ENCODE peak calls at places on chromosomes 4 and X, in seven cellular contexts. D, J, U, O, P, B and Q are unnamed samples.

GRCh38 chrX:10582215-10582733 is 38.1 kb downstream of the MID1 start:
- DNase-seq in O (no peak), P (no peak), B (no peak), D (no peak), J (no peak), U (no peak), Q (no peak)

GRCh38 chr4:141275834-141276233 is 55.1 kb downstream of the ZNF330 start:
- DNase-seq in J (no peak), U (no peak), D (no peak), P (no peak), B (no peak), O (no peak), Q (no peak)

GRCh38 chr4:7395635-7396034 is 39.1 kb downstream of the PSAPL1 start:
- DNase-seq in D (no peak), O (peak), P (no peak), B (no peak), U (no peak), J (no peak), Q (no peak)

GRCh38 chr4:26342328-26343040 is 21.7 kb downstream of the RBPJ start:
- DNase-seq in D (no peak), O (no peak), J (no peak), P (peak), U (no peak), B (no peak), Q (peak)

GRCh38 chrX:107738272-107738671 is 37.3 kb downstream of the TSC22D3 start:
- DNase-seq in O (no peak), U (no peak), J (no peak), D (no peak), B (no peak), P (no peak), Q (no peak)

GRCh38 chr4:185018834-185019450 is 652 bp downstream of the HELT start:
- DNase-seq in D (no peak), J (peak), O (peak), P (no peak), B (no peak), U (no peak), Q (no peak)

GRCh38 chr4:139728840-139729239 is 63.2 kb downstream of the MGST2 start:
- DNase-seq in D (no peak), J (no peak), O (no peak), U (no peak), B (no peak), P (peak), Q (no peak)

GRCh38 chr4:1310796-1311715 is 21.4 kb downstream of the MAEA start:
- DNase-seq in D (no peak), O (no peak), B (no peak), J (peak), U (peak), P (no peak), Q (no peak)

GRCh38 chrX:49059209-49060191 is 701 bp downstream of the CCDC120 start:
- DNase-seq in O (no peak), B (no peak), P (peak), D (no peak), U (no peak), J (no peak), Q (no peak)

GRCh38 chr4:109560687-109561452 is 824 bp downstream of the MCUB start:
- DNase-seq in P (peak), J (no peak), U (peak), O (peak), B (peak), D (peak), Q (no peak)

GRCh38 chr4:101355767-101356702 is 8.7 kb upstream of the PPP3CA start:
- DNase-seq in J (no peak), U (no peak), B (no peak), P (peak), D (no peak), O (no peak), Q (peak)

GRCh38 chr4:48985976-48986653 is at the start of gene CWH43:
- DNase-seq in U (no peak), O (peak), P (no peak), D (no peak), J (peak), B (no peak), Q (no peak)

GRCh38 chr4:95833652-95834276 is 6.1 kb upstream of the PDHA2 start:
- DNase-seq in B (no peak), U (no peak), J (no peak), D (no peak), P (no peak), O (peak), Q (no peak)

GRCh38 chrX:64195862-64196261 is 9.6 kb downstream of the AMER1 start:
- DNase-seq in O (no peak), D (no peak), J (no peak), P (no peak), U (no peak), B (no peak), Q (no peak)

GRCh38 chr4:143357161-143357845 is 20.6 kb downstream of the GAB1 start:
- DNase-seq in U (no peak), O (no peak), D (no peak), J (no peak), P (no peak), B (no peak), Q (peak)

GRCh38 chr4:97924341-97924958 is 218.8 kb downstream of the STPG2 start:
- DNase-seq in O (no peak), U (no peak), P (no peak), D (no peak), B (no peak), J (no peak), Q (no peak)

GRCh38 chr4:148044889-148045352 is 313.0 kb downstream of the ARHGAP10 start:
- DNase-seq in P (no peak), U (no peak), D (no peak), B (no peak), O (peak), J (no peak), Q (no peak)

GRCh38 chr4:175542787-175543186 is 269.3 kb downstream of the GPM6A start:
- DNase-seq in U (no peak), D (no peak), B (no peak), J (no peak), P (no peak), O (peak), Q (no peak)

GRCh38 chr4:114087596-114088230 is 108.3 kb upstream of the ARSJ start:
- DNase-seq in D (no peak), O (no peak), U (no peak), P (no peak), B (no peak), J (no peak), Q (no peak)

GRCh38 chr4:76055005-76055404 is 19.1 kb upstream of the CXCL11 start:
- DNase-seq in B (no peak), J (no peak), O (no peak), D (no peak), U (no peak), P (no peak), Q (no peak)

GRCh38 chr4:80461412-80461811 is 125.9 kb downstream of the CFAP299 start:
- DNase-seq in P (no peak), J (no peak), D (no peak), U (no peak), O (no peak), B (no peak), Q (peak)

GRCh38 chrX:94932278-94932965 is 1258.4 kb downstream of the FAM133A start:
- DNase-seq in B (no peak), J (no peak), D (no peak), P (no peak), O (no peak), U (no peak), Q (no peak)

GRCh38 chr4:38454284-38454683 is 209.7 kb upstream of the KLF3 start:
- DNase-seq in D (no peak), B (no peak), J (no peak), P (no peak), O (no peak), U (no peak), Q (no peak)

GRCh38 chr4:84673475-84674230 is 90.7 kb downstream of the CDS1 start:
- DNase-seq in J (no peak), D (no peak), O (no peak), B (no peak), U (no peak), P (no peak), Q (peak)

GRCh38 chr4:118954246-118954645 is 65.6 kb downstream of the SYNPO2 start:
- DNase-seq in D (no peak), P (no peak), O (no peak), U (no peak), J (no peak), B (no peak), Q (no peak)

GRCh38 chr4:21134994-21135393 is 434.7 kb downstream of the PACRGL start:
- DNase-seq in U (no peak), D (no peak), O (peak), J (no peak), B (no peak), P (peak), Q (no peak)

GRCh38 chr4:183145773-183146172 is 46.7 kb downstream of the WWC2 start:
- DNase-seq in P (no peak), O (no peak), B (no peak), D (no peak), J (no peak), U (no peak), Q (no peak)

GRCh38 chr4:76744253-76744921 is 153.6 kb downstream of the SOWAHB start:
- DNase-seq in D (no peak), J (no peak), P (no peak), U (no peak), B (no peak), O (no peak), Q (no peak)

GRCh38 chrX:56798866-56799864 is 70.1 kb downstream of the NBDY start:
- DNase-seq in P (no peak), B (no peak), U (peak), J (no peak), D (no peak), O (peak), Q (no peak)

GRCh38 chr4:76361689-76362412 is 55.3 kb downstream of the STBD1 start:
- DNase-seq in P (no peak), B (no peak), D (no peak), U (no peak), O (no peak), J (no peak), Q (no peak)

GRCh38 chrX:12971282-12972003 is 3.5 kb upstream of the TMSB4X start:
- DNase-seq in D (no peak), P (no peak), O (no peak), U (no peak), J (peak), B (peak), Q (no peak)

GRCh38 chr4:30770049-30770549 is 49.9 kb downstream of the PCDH7 start:
- DNase-seq in P (no peak), J (no peak), D (no peak), B (no peak), O (no peak), U (no peak), Q (peak)
- H3K27ac ChIP-seq in P (peak), J (no peak), D (peak), B (no peak), O (no peak), U (no peak), Q (peak)

GRCh38 chr4:169080970-169081369 is 70.9 kb upstream of the CBR4 start:
- DNase-seq in O (no peak), B (no peak), J (no peak), U (no peak), P (peak), D (peak), Q (no peak)
- H3K27ac ChIP-seq in O (peak), B (no peak), J (no peak), U (no peak), P (peak), D (peak), Q (peak)

GRCh38 chr4:13922873-13923645 is 295.5 kb upstream of the BOD1L1 start:
- DNase-seq in O (no peak), B (no peak), D (no peak), P (no peak), J (no peak), U (no peak), Q (no peak)
- H3K27ac ChIP-seq in O (peak), B (no peak), D (no peak), P (no peak), J (no peak), U (no peak), Q (no peak)

GRCh38 chrX:39809326-39809725 is 288.4 kb downstream of the BCOR start:
- DNase-seq in D (no peak), P (no peak), O (no peak), U (no peak), B (no peak), J (no peak), Q (no peak)
- H3K27ac ChIP-seq in D (no peak), P (peak), O (peak), U (no peak), B (no peak), J (no peak), Q (no peak)

GRCh38 chr4:3241905-3242304 is 7.1 kb upstream of the MSANTD1 start:
- DNase-seq in D (peak), U (no peak), P (peak), O (no peak), B (no peak), J (no peak), Q (no peak)
- H3K27ac ChIP-seq in D (peak), U (no peak), P (peak), O (no peak), B (no peak), J (no peak), Q (no peak)

GRCh38 chr4:85740431-85740861 is 265.5 kb downstream of the ARHGAP24 start:
- DNase-seq in J (no peak), U (no peak), B (no peak), O (no peak), P (no peak), D (no peak), Q (no peak)

GRCh38 chr4:85734446-85734845 is 259.5 kb downstream of the ARHGAP24 start:
- DNase-seq in O (no peak), B (no peak), D (no peak), P (no peak), J (no peak), U (no peak), Q (no peak)

GRCh38 chr4:85738721-85739120 is 263.8 kb downstream of the ARHGAP24 start:
- DNase-seq in U (no peak), P (no peak), D (no peak), J (no peak), B (no peak), O (no peak), Q (no peak)

GRCh38 chr4:85736576-85736975 is 261.6 kb downstream of the ARHGAP24 start:
- DNase-seq in D (no peak), P (no peak), B (no peak), U (no peak), J (no peak), O (no peak), Q (no peak)

DNA sequence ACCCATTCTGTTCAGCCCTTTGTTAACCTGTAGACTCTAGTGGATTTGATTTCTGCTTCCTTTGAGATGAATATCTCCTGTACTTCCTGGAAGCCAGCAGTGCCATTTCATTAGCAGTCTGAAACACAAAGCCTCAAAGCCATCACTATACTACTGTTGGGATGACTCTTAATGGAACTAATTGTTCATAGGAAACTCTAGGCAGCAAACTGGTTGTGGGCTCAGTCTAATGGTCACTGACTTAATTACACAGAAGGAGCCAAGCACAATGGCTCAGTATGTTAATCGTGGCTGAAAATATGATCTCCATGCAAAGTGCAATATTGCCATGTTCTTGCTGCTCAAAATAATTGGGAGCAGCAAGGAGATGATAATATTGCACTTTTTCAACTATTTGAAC is 262.3 kb downstream of the ARHGAP24 start:
- DNase-seq in O (no peak), D (no peak), P (no peak), B (no peak), J (no peak), U (no peak), Q (no peak)
- H3K27ac ChIP-seq in O (no peak), D (no peak), P (no peak), B (no peak), J (no peak), U (no peak), Q (no peak)

GRCh38 chr4:17667253-17667652 is 52.8 kb downstream of the MED28 start:
- DNase-seq in B (no peak), O (no peak), J (no peak), U (no peak), P (no peak), D (no peak), Q (no peak)
- H3K27ac ChIP-seq in B (no peak), O (no peak), J (no peak), U (no peak), P (no peak), D (no peak), Q (no peak)

GRCh38 chrX:6377365-6377764 is 148.7 kb upstream of the NLGN4X start:
- DNase-seq in P (no peak), O (no peak), B (no peak), U (no peak), D (no peak), J (no peak), Q (no peak)
- H3K27ac ChIP-seq in P (no peak), O (no peak), B (no peak), U (no peak), D (no peak), J (no peak), Q (no peak)

GRCh38 chr4:163606885-163607284 is 112.4 kb downstream of the TMA16 start:
- DNase-seq in B (no peak), U (no peak), J (no peak), P (no peak), D (no peak), O (no peak), Q (no peak)
- H3K27ac ChIP-seq in B (no peak), U (no peak), J (no peak), P (no peak), D (no peak), O (no peak), Q (no peak)